ENCODE peak calls at places on chromosomes 16 and 17, in four cellular contexts. A is ovary, M is K562, Q is heart left ventricle. J is an unnamed sample.

GRCh38 chr16:9870962-9871361 is 311.3 kb downstream of the GRIN2A start:
- DNase-seq in M (no peak), Q (no peak), A (no peak), J (no peak)

GRCh38 chr17:50533720-50534148 is 1.2 kb downstream of the EPN3 start:
- DNase-seq in A (peak), M (no peak), Q (peak), J (peak)

GRCh38 chr16:87352818-87353217 is 30.8 kb downstream of the FBXO31 start:
- DNase-seq in A (no peak), Q (no peak), M (no peak), J (no peak)

GRCh38 chr16:52113812-52114211 is 433.1 kb downstream of the TOX3 start:
- DNase-seq in M (no peak), A (no peak), Q (no peak), J (no peak)

GRCh38 chr16:11133344-11133921 is 122.6 kb downstream of the SOCS1 start:
- DNase-seq in M (peak), A (peak), Q (peak), J (peak)

GRCh38 chr16:50265260-50265659 is 1.1 kb upstream of the ADCY7 start:
- DNase-seq in A (no peak), Q (no peak), M (peak), J (peak)

GRCh38 chr16:85177448-85177846 is 65.2 kb upstream of the CIBAR2 start:
- DNase-seq in M (no peak), A (no peak), Q (no peak), J (no peak)

GRCh38 chr16:11576427-11577289 is 10.1 kb downstream of the LITAF start:
- DNase-seq in A (peak), Q (no peak), M (no peak), J (no peak)

GRCh38 chr16:85448557-85449194 is 164.4 kb upstream of the GSE1 start:
- DNase-seq in M (no peak), A (no peak), Q (no peak), J (no peak)

GRCh38 chr17:70138309-70138865 is 30.9 kb upstream of the KCNJ2 start:
- DNase-seq in Q (no peak), A (no peak), M (no peak), J (no peak)

GRCh38 chr17:50028207-50029120 is 27.4 kb upstream of the ITGA3 start:
- DNase-seq in A (no peak), Q (no peak), M (no peak), J (no peak)

GRCh38 chr17:77863814-77864161 is 94.7 kb upstream of the TNRC6C start:
- DNase-seq in A (peak), M (peak), Q (peak), J (peak)

GRCh38 chr17:2192367-2193028 is 111.1 kb downstream of the SMG6 start:
- DNase-seq in M (peak), A (no peak), Q (no peak), J (peak)

GRCh38 chr17:59332890-59333377 is 1.5 kb downstream of the YPEL2 start:
- DNase-seq in M (no peak), A (no peak), Q (no peak), J (no peak)

GRCh38 chr17:31588034-31588433 is 196.6 kb downstream of the RAB11FIP4 start:
- DNase-seq in Q (no peak), A (no peak), M (no peak), J (no peak)

GRCh38 chr17:48770954-48771353 is 42.4 kb upstream of the HOXB13 start:
- DNase-seq in A (no peak), M (no peak), Q (no peak), J (no peak)

GRCh38 chr17:66487121-66487520 is 184.7 kb downstream of the PRKCA start:
- DNase-seq in Q (no peak), A (no peak), M (no peak), J (no peak)

GRCh38 chr17:66487933-66488572 is 185.6 kb downstream of the PRKCA start:
- DNase-seq in A (no peak), M (no peak), Q (no peak), J (no peak)

GRCh38 chr17:66483946-66484345 is 181.5 kb downstream of the PRKCA start:
- DNase-seq in Q (no peak), M (no peak), A (no peak), J (no peak)

GRCh38 chr17:66488874-66489273 is 186.5 kb downstream of the PRKCA start:
- DNase-seq in Q (no peak), A (no peak), M (no peak), J (no peak)

GRCh38 chr17:66485272-66485947 is 183.0 kb downstream of the PRKCA start:
- DNase-seq in Q (no peak), M (no peak), A (no peak), J (no peak)
- TF ChIP-seq POLR2A in Q (no peak), M (no peak), A (no peak), J (no peak)

GRCh38 chr17:21211825-21212479 is 2.0 kb downstream of the TMEM11 start:
- DNase-seq in M (no peak), A (no peak), Q (no peak), J (no peak)
- TF ChIP-seq POLR2A in M (no peak), A (no peak), Q (no peak), J (no peak)

DNA sequence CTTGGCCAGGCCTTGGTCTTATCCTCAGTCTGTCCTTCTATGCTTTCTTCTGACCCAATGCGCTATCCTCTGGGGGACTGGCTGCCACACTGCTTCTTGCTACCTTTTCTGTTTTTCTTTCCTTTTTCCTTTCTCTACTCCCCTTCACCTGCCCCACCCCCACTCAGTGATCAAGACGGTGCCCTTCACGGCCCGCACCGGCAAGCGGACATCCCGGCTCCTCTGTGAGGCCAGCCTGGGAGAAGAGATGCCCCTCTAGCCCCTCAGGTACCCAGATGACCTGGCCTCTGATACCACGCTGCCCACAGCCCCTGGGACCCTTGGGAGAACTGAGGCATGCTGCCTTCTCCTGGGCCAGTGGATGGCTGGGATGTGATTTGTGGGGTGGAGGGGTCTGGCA is 15.6 kb downstream of the SPATA32 start:
- DNase-seq in A (no peak), M (no peak), Q (no peak), J (no peak)
- TF ChIP-seq POLR2A in A (no peak), M (no peak), Q (no peak), J (no peak)

GRCh38 chr16:77402118-77402517 is 32.7 kb downstream of the ADAMTS18 start:
- DNase-seq in M (no peak), A (no peak), Q (peak), J (no peak)

GRCh38 chr16:77406680-77407079 is 28.2 kb downstream of the ADAMTS18 start:
- DNase-seq in Q (no peak), A (no peak), M (no peak), J (no peak)

GRCh38 chr16:77404823-77405222 is 30.0 kb downstream of the ADAMTS18 start:
- DNase-seq in A (no peak), Q (no peak), M (no peak), J (no peak)

GRCh38 chr16:77402672-77403071 is 32.2 kb downstream of the ADAMTS18 start:
- DNase-seq in M (no peak), Q (no peak), A (no peak), J (no peak)

GRCh38 chr16:77403732-77404131 is 31.1 kb downstream of the ADAMTS18 start:
- DNase-seq in Q (no peak), M (no peak), A (no peak), J (no peak)
- TF ChIP-seq POLR2A in Q (no peak), M (no peak), A (no peak), J (no peak)

GRCh38 chr16:29962344-29962994 is 590 bp downstream of the TMEM219 start:
- DNase-seq in Q (peak), A (no peak), M (peak), J (no peak)
- TF ChIP-seq POLR2A in Q (no peak), A (no peak), M (no peak), J (no peak)

GRCh38 chr16:81711609-81712329 is 67.3 kb upstream of the PLCG2 start:
- DNase-seq in M (no peak), A (peak), Q (no peak), J (no peak)
- TF ChIP-seq POLR2A in M (peak), A (no peak), Q (no peak), J (no peak)

GRCh38 chr17:73262676-73263642 is 1.3 kb upstream of the CPSF4L start:
- DNase-seq in Q (no peak), M (no peak), A (peak), J (no peak)
- TF ChIP-seq POLR2A in Q (no peak), M (no peak), A (no peak), J (no peak)

GRCh38 chr16:3770530-3770929 is 53.2 kb upstream of the TRAP1 start:
- DNase-seq in A (no peak), M (no peak), Q (no peak), J (no peak)
- TF ChIP-seq POLR2A in A (no peak), M (no peak), Q (no peak), J (no peak)

GRCh38 chr17:29196784-29197515 is 16.8 kb upstream of the MYO18A start:
- DNase-seq in A (no peak), Q (no peak), M (no peak), J (no peak)

GRCh38 chr17:29194669-29195068 is 14.5 kb upstream of the MYO18A start:
- DNase-seq in M (no peak), Q (no peak), A (no peak), J (no peak)

GRCh38 chr17:29193146-29193545 is 12.9 kb upstream of the MYO18A start:
- DNase-seq in A (no peak), Q (no peak), M (no peak), J (no peak)

GRCh38 chr17:29197516-29198272 is 17.5 kb upstream of the MYO18A start:
- DNase-seq in Q (no peak), M (no peak), A (no peak), J (no peak)

DNA sequence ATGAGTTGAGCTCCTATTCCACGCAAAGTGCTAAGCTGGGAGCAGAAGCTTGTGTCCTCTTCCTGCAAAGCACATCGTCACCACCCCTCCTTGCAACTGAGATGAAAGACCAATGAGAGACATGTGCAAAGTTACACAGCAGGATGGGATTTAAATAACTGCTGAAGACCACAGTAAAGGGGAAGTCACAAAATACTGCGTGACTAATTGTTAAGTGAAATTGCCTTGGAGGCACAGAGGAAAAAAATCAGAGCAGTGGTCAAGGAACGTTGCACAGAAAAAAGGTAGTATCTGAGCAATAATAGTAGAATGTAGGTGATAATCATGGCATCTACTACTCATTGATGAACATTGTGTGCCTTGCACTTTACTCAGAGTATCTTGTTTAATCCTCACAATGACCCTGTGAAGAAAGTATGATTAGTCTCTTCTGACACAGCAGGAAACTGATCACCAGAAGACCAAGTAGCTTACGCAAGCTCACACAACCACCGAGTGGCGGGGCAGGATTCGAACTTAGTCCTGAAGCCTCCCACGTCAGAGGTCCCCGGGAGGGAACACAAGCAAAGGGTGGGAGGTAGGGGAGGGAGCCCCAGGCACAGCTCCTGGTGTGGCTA is 15.4 kb upstream of the MYO18A start:
- DNase-seq in Q (no peak), M (no peak), A (no peak), J (no peak)
- TF ChIP-seq POLR2A in Q (no peak), M (no peak), A (no peak), J (no peak)

GRCh38 chr17:35519442-35519841 is 18.0 kb downstream of the SLFN12L start:
- DNase-seq in A (no peak), Q (no peak), M (no peak), J (no peak)
- TF ChIP-seq POLR2A in A (no peak), Q (no peak), M (no peak), J (no peak)

J was measured in erythroblast.